ENCODE peak calls at places on chromosome 1, in seven cellular contexts. U is RWPE1, X is right atrium auricular region, T is IMR-90, D is B cell, W is AG04450, R is endothelial cell of umbilical vein. F is an unnamed sample.
A peak's percentile ranks its signal among the peaks of the same experiment; 100 is the strongest.

GRCh38 chr1:38271116-38271633 is 224.6 kb upstream of the POU3F1 start:
- DNase-seq in T (no peak), U (no peak), X (no peak), W (no peak), D (no peak), R (no peak), F (no peak)

GRCh38 chr1:63693956-63694607 is 79.7 kb upstream of the ROR1 start:
- DNase-seq in X (no peak), T (peak; percentile 52), U (no peak), W (no peak), D (no peak), R (peak; percentile 18), F (no peak)

GRCh38 chr1:243917177-243917862 is 67.3 kb upstream of the AKT3 start:
- DNase-seq in T (peak; percentile 93), R (peak; percentile 79), X (peak; percentile 62), W (peak; percentile 72), D (peak; percentile 50), U (peak; percentile 52), F (no peak)

GRCh38 chr1:243253211-243253926 is 1.7 kb downstream of the CEP170 start:
- DNase-seq in T (peak; percentile 37), W (no peak), R (peak; percentile 51), D (no peak), U (no peak), X (no peak), F (no peak)

GRCh38 chr1:89339039-89339438 is 24.8 kb upstream of the GBP6 start:
- DNase-seq in U (no peak), D (no peak), T (no peak), R (no peak), X (no peak), W (no peak), F (no peak)

GRCh38 chr1:240804475-240804874 is 192.5 kb upstream of the GREM2 start:
- DNase-seq in T (peak; percentile 48), R (peak; percentile 22), W (peak; percentile 1), X (no peak), D (no peak), U (no peak), F (no peak)

GRCh38 chr1:41513388-41513745 is 28.9 kb upstream of the EDN2 start:
- DNase-seq in R (no peak), U (no peak), W (no peak), X (no peak), T (no peak), D (no peak), F (no peak)

GRCh38 chr1:13823936-13824335 is 123.9 kb downstream of the PRDM2 start:
- DNase-seq in X (peak; percentile 47), W (no peak), R (no peak), D (peak; percentile 4), U (no peak), T (no peak), F (peak; percentile 64)

GRCh38 chr1:234999513-234999940 is 129.1 kb downstream of the TOMM20 start:
- DNase-seq in X (no peak), U (no peak), D (no peak), R (no peak), W (no peak), T (no peak), F (no peak)

GRCh38 chr1:150464422-150464826 is 22.8 kb upstream of the TARS2 start:
- DNase-seq in W (peak; percentile 18), X (peak; percentile 68), D (peak; percentile 75), U (peak; percentile 64), R (peak; percentile 71), T (peak; percentile 63), F (peak; percentile 84)

GRCh38 chr1:15489052-15489736 is 13.3 kb downstream of the CELA2B start:
- DNase-seq in R (no peak), X (no peak), U (no peak), D (no peak), W (no peak), T (no peak), F (no peak)

GRCh38 chr1:22709891-22710687 is 550 bp upstream of the EPHB2 start:
- DNase-seq in T (peak; percentile 64), X (no peak), W (no peak), U (peak; percentile 51), D (no peak), R (peak; percentile 49), F (no peak)

GRCh38 chr1:22711071-22711470 is 432 bp downstream of the EPHB2 start:
- DNase-seq in T (no peak), X (no peak), R (no peak), W (no peak), D (peak; percentile 56), U (peak; percentile 15), F (no peak)

GRCh38 chr1:22708777-22709176 is 1.9 kb upstream of the EPHB2 start:
- DNase-seq in U (no peak), W (no peak), X (no peak), R (no peak), T (no peak), D (no peak), F (no peak)

GRCh38 chr1:22710688-22711024 is at the start of gene EPHB2:
- DNase-seq in D (peak; percentile 74), W (no peak), R (no peak), X (no peak), U (peak; percentile 68), T (peak; percentile 39), F (no peak)

GRCh38 chr1:22709227-22709626 is 1.4 kb upstream of the EPHB2 start:
- DNase-seq in R (no peak), T (no peak), X (no peak), W (no peak), U (no peak), D (no peak), F (no peak)
- TF ChIP-seq CTCF in R (peak; percentile 22), T (peak; percentile 38), X (no peak), W (peak; percentile 45), U (no peak), D (no peak), F (peak; percentile 28)

GRCh38 chr1:151715726-151716404 is 738 bp downstream of the CELF3 start:
- DNase-seq in R (no peak), D (no peak), U (no peak), T (no peak), X (no peak), W (no peak), F (no peak)
- TF ChIP-seq CTCF in R (no peak), D (no peak), U (no peak), T (no peak), X (no peak), W (peak; percentile 11), F (no peak)

GRCh38 chr1:11536573-11537379 is 57.8 kb downstream of the DISP3 start:
- DNase-seq in D (no peak), X (no peak), R (no peak), U (no peak), W (no peak), T (no peak), F (no peak)

GRCh38 chr1:11533790-11534787 is 55.1 kb downstream of the DISP3 start:
- DNase-seq in T (no peak), U (no peak), R (no peak), D (no peak), X (no peak), W (no peak), F (no peak)

GRCh38 chr1:11535316-11535715 is 56.4 kb downstream of the DISP3 start:
- DNase-seq in T (no peak), U (no peak), W (no peak), X (no peak), R (no peak), D (no peak), F (no peak)

GRCh38 chr1:11535761-11536572 is 57.0 kb downstream of the DISP3 start:
- DNase-seq in X (no peak), T (no peak), W (no peak), U (peak; percentile 27), D (no peak), R (no peak), F (no peak)

GRCh38 chr1:11534846-11535245 is 55.9 kb downstream of the DISP3 start:
- DNase-seq in U (no peak), X (no peak), R (no peak), W (no peak), D (no peak), T (no peak), F (no peak)
- TF ChIP-seq CTCF in U (no peak), X (no peak), R (no peak), W (no peak), D (no peak), T (no peak), F (no peak)

GRCh38 chr1:111801071-111801850 is 45.6 kb downstream of the DDX20 start:
- DNase-seq in T (no peak), U (no peak), R (no peak), W (no peak), X (no peak), D (no peak), F (no peak)
- TF ChIP-seq CTCF in T (no peak), U (no peak), R (no peak), W (no peak), X (peak; percentile 34), D (no peak), F (no peak)

DNA sequence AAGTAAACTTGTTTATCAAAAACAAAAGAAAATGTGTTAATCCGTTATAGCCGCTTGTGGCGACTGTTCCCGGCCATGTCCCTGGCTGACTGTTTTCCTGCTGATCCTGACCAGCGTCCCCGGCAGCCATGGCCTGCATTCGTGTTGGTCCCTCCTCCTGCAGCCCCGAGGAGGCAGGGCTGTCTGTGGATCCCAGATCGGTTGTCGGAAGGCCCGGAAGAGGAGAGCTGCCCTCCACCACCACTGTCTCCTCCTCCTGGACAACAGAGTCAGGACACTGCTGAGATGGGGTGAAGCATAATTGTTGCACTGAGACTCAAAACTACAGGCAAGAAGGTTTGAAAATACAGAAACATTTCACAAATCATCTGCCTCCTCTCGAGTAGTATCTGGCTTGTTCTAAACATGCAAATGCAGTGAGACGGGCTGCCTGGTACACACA is 3.6 kb upstream of the MXRA8 start:
- DNase-seq in T (peak; percentile 85), X (no peak), U (no peak), D (no peak), R (no peak), W (peak; percentile 66), F (no peak)
- TF ChIP-seq CTCF in T (peak; percentile 47), X (no peak), U (no peak), D (no peak), R (no peak), W (peak; percentile 52), F (peak; percentile 40)

DNA sequence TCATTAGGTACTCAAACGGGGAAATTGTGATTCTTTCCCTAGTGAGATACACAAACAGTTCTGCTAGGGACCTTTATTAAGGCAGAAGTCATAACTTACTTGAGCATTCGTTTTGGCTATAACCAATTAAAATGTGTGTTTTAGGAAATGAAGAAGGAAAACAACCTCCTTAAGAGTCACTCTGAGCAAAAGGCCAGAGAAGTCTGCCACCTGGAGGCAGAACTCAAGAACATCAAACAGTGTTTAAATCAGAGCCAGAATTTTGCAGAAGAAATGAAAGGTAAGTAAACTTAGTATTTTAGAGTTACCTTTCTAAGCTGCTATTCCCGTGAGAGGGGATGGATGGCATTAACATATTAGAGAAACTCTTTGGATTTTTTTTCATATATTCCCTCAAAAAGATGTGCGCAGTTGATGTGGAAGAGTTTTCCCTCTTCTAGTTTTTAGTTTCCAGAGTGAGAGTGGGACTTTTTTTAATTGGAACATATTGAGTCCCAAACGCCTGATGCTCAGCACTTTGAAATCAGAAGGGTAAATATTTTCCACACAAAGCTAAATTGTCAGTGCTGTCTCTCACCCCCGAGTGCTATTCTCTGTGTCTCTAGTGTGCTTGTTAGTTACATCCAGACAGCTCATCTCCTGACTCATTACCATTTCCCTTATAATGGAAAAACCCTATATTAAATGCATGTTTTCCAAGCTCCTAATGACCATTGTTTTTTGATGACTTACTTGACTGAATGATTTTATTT is 34.9 kb downstream of the CENPF start:
- DNase-seq in D (no peak), T (peak; percentile 69), X (no peak), U (peak; percentile 30), R (peak; percentile 64), W (peak; percentile 24), F (no peak)
- TF ChIP-seq CTCF in D (peak; percentile 73), T (peak; percentile 64), X (peak; percentile 67), U (peak; percentile 78), R (peak; percentile 52), W (peak; percentile 84), F (peak; percentile 84)

GRCh38 chr1:112099979-112100378 is 110.5 kb upstream of the KCND3 start:
- DNase-seq in T (no peak), R (no peak), W (no peak), D (no peak), X (no peak), U (no peak), F (no peak)
- TF ChIP-seq CTCF in T (no peak), R (no peak), W (no peak), D (no peak), X (no peak), U (no peak), F (no peak)

F was measured in osteocyte.